ENCODE peak calls at places on chromosomes 1 and 21, in ten cellular contexts. I, E, P, F, A, R, Y, K, G and X are unnamed samples.

GRCh38 chr1:70071597-70071996 is 133.8 kb downstream of the LRRC40 start:
- DNase-seq in P (no peak), R (peak), G (no peak), F (peak), I (no peak), A (no peak), K (no peak), E (no peak), Y (no peak), X (no peak)

GRCh38 chr1:204909109-204909508 is 38.4 kb downstream of the NFASC start:
- DNase-seq in K (no peak), G (no peak), A (peak), P (no peak), I (no peak), E (no peak), R (no peak), F (no peak), Y (no peak), X (no peak)

GRCh38 chr1:21397813-21398188 is 42.1 kb upstream of the NBPF3 start:
- DNase-seq in G (no peak), P (no peak), R (no peak), E (no peak), I (no peak), K (no peak), Y (peak), A (no peak), F (no peak), X (no peak)

GRCh38 chr1:161069731-161070270 is at the start of gene ARHGAP30:
- DNase-seq in P (no peak), E (no peak), G (no peak), A (peak), I (no peak), R (no peak), F (no peak), K (peak), Y (no peak), X (peak)

GRCh38 chr21:37380349-37381323 is 14.1 kb downstream of the DYRK1A start:
- DNase-seq in K (peak), A (no peak), P (no peak), Y (peak), E (no peak), I (no peak), G (peak), F (no peak), R (no peak), X (no peak)

GRCh38 chr1:28537457-28538199 is 15.3 kb upstream of the TRNAU1AP start:
- DNase-seq in Y (no peak), F (no peak), I (no peak), K (no peak), P (no peak), E (no peak), R (no peak), G (peak), A (no peak), X (no peak)

GRCh38 chr1:200410566-200410878 is 686 bp upstream of the ZNF281 start:
- DNase-seq in Y (peak), A (peak), G (no peak), R (no peak), E (no peak), F (no peak), K (no peak), I (peak), P (no peak), X (peak)

GRCh38 chr1:15731735-15732685 is 4.0 kb upstream of the SLC25A34 start:
- DNase-seq in F (no peak), Y (no peak), I (no peak), G (no peak), P (no peak), K (no peak), R (no peak), A (no peak), E (no peak), X (no peak)

GRCh38 chr1:3066250-3066711 is 2.7 kb upstream of the PRDM16 start:
- DNase-seq in I (peak), G (no peak), E (peak), K (peak), F (no peak), R (no peak), Y (no peak), P (peak), A (no peak), X (no peak)

GRCh38 chr1:215547009-215547408 is 20.1 kb upstream of the KCTD3 start:
- DNase-seq in P (no peak), A (no peak), R (no peak), G (no peak), K (no peak), E (no peak), F (no peak), Y (no peak), I (no peak), X (no peak)

GRCh38 chr1:221829327-221830011 is 87.6 kb upstream of the DUSP10 start:
- DNase-seq in F (peak), P (no peak), A (peak), K (no peak), I (no peak), G (no peak), E (peak), Y (no peak), R (peak), X (no peak)

GRCh38 chr1:202156590-202156989 is 3.8 kb downstream of the PTPN7 start:
- DNase-seq in K (no peak), G (no peak), R (no peak), F (no peak), E (no peak), Y (no peak), P (no peak), I (no peak), A (no peak), X (no peak)

GRCh38 chr1:233704125-233704881 is 90.4 kb downstream of the KCNK1 start:
- DNase-seq in E (peak), A (peak), K (no peak), F (no peak), Y (no peak), P (no peak), G (no peak), I (no peak), R (peak), X (no peak)

GRCh38 chr1:214422137-214422671 is 129.2 kb downstream of the PTPN14 start:
- DNase-seq in K (no peak), Y (no peak), F (peak), A (peak), G (no peak), R (peak), E (no peak), P (no peak), I (no peak), X (no peak)

GRCh38 chr1:51728611-51729155 is 111.8 kb downstream of the OSBPL9 start:
- DNase-seq in I (peak), E (no peak), F (no peak), G (no peak), Y (no peak), A (no peak), R (no peak), K (no peak), P (no peak), X (peak)

GRCh38 chr1:46183119-46183842 is 7.0 kb upstream of the P3R3URF start:
- DNase-seq in F (peak), E (peak), Y (peak), R (peak), A (peak), P (no peak), I (no peak), G (no peak), K (peak), X (no peak)

GRCh38 chr1:235225299-235225698 is 64.2 kb upstream of the RBM34 start:
- DNase-seq in P (no peak), R (no peak), I (no peak), F (no peak), G (no peak), Y (no peak), K (no peak), A (no peak), E (no peak), X (no peak)

GRCh38 chr1:232826318-232826717 is 21.1 kb downstream of the MAP10 start:
- DNase-seq in A (no peak), E (no peak), P (no peak), Y (no peak), I (no peak), R (no peak), F (no peak), K (no peak), G (no peak), X (no peak)

GRCh38 chr1:95259245-95259644 is 25.2 kb downstream of the RWDD3 start:
- DNase-seq in K (no peak), R (no peak), I (no peak), G (no peak), Y (no peak), F (no peak), E (no peak), A (no peak), P (no peak), X (no peak)

GRCh38 chr1:218156602-218157001 is 128.5 kb upstream of the RRP15 start:
- DNase-seq in I (no peak), E (no peak), G (no peak), R (no peak), A (no peak), K (no peak), F (no peak), P (no peak), Y (peak), X (no peak)

GRCh38 chr1:5822726-5823125 is 169.5 kb downstream of the NPHP4 start:
- DNase-seq in R (no peak), F (no peak), G (no peak), K (no peak), P (no peak), I (no peak), E (no peak), Y (no peak), A (no peak), X (no peak)

GRCh38 chr1:106937104-106937503 is 119.4 kb upstream of the PRMT6 start:
- DNase-seq in F (peak), E (no peak), K (no peak), G (no peak), I (no peak), P (no peak), A (peak), R (peak), Y (no peak), X (no peak)

GRCh38 chr1:53278294-53278693 is 40.0 kb upstream of the MAGOH start:
- DNase-seq in K (peak), A (peak), F (no peak), G (peak), P (no peak), Y (peak), I (peak), R (peak), E (peak), X (peak)

GRCh38 chr1:66271216-66271903 is 262.6 kb upstream of the SGIP1 start:
- DNase-seq in R (peak), K (peak), P (peak), E (peak), F (peak), A (peak), Y (peak), I (peak), G (peak), X (peak)

GRCh38 chr1:205430631-205431305 is 8.9 kb upstream of the LEMD1 start:
- DNase-seq in G (no peak), Y (peak), I (peak), E (peak), P (no peak), A (no peak), R (peak), K (no peak), F (no peak), X (peak)

GRCh38 chr1:247111636-247112478 is 7.7 kb upstream of the ZNF669 start:
- DNase-seq in G (no peak), K (peak), Y (peak), A (no peak), I (peak), R (peak), F (peak), E (peak), P (no peak), X (no peak)